ENCODE peak calls at places on chromosomes 13 and 19, in six cellular contexts. E is IMR-90, T is H1, B is neuronal stem cell, L is H9, P is trophoblast cell. Z is an unnamed sample.
A peak's percentile ranks its signal among the peaks of the same experiment; 100 is the strongest.

GRCh38 chr13:76016799-76017198 is 380.7 kb downstream of the LMO7 start:
- DNase-seq in E (peak; percentile 23), T (peak; percentile 73), B (peak; percentile 8), L (peak; percentile 55), P (peak; percentile 63), Z (no peak)

GRCh38 chr13:48333976-48334375 is 30.4 kb downstream of the RB1 start:
- DNase-seq in E (peak; percentile 36), T (no peak), B (no peak), L (no peak), P (no peak), Z (peak; percentile 21)

GRCh38 chr19:7427944-7428343 is 60.9 kb downstream of the PEX11G start:
- DNase-seq in E (peak; percentile 72), T (no peak), B (no peak), L (no peak), P (no peak), Z (peak; percentile 44)

GRCh38 chr19:40398417-40399056 is 8.6 kb upstream of the HIPK4 start:
- DNase-seq in E (no peak), T (peak; percentile 86), B (peak; percentile 58), L (peak; percentile 96), P (peak; percentile 81), Z (no peak)

GRCh38 chr13:82772802-82773201 is 1109.5 kb downstream of the SLITRK1 start:
- DNase-seq in E (peak; percentile 47), T (no peak), B (no peak), L (no peak), P (no peak), Z (no peak)

GRCh38 chr19:50909240-50910070 is 1.7 kb downstream of the KLK4 start:
- DNase-seq in E (no peak), T (peak; percentile 100), B (peak; percentile 94), L (peak; percentile 100), P (no peak), Z (no peak)

GRCh38 chr19:19250196-19250801 is 22.8 kb downstream of the TM6SF2 start:
- DNase-seq in E (no peak), T (no peak), B (no peak), L (no peak), P (no peak), Z (no peak)

GRCh38 chr13:59176775-59177174 is 987.0 kb downstream of the DIAPH3 start:
- DNase-seq in E (no peak), T (no peak), B (no peak), L (peak; percentile 30), P (no peak), Z (no peak)

GRCh38 chr19:5896365-5897076 is 7.1 kb downstream of the NDUFA11 start:
- DNase-seq in E (no peak), T (no peak), B (no peak), L (no peak), P (no peak), Z (no peak)

GRCh38 chr13:42233726-42234125 is 38.2 kb upstream of the AKAP11 start:
- DNase-seq in E (peak; percentile 31), T (no peak), B (no peak), L (no peak), P (no peak), Z (no peak)

GRCh38 chr19:20423381-20424207 is 142.0 kb downstream of the ZNF737 start:
- DNase-seq in E (peak; percentile 7), T (peak; percentile 61), B (peak; percentile 31), L (peak; percentile 34), P (peak; percentile 84), Z (peak; percentile 82)

GRCh38 chr13:25819856-25820530 is 231.8 kb downstream of the SHISA2 start:
- DNase-seq in E (no peak), T (no peak), B (no peak), L (no peak), P (no peak), Z (no peak)

GRCh38 chr19:52234406-52234805 is 35.0 kb upstream of the ZNF766 start:
- DNase-seq in E (no peak), T (no peak), B (no peak), L (no peak), P (no peak), Z (no peak)

GRCh38 chr19:3771033-3771905 is 759 bp downstream of the RAX2 start:
- DNase-seq in E (no peak), T (peak; percentile 60), B (no peak), L (peak; percentile 42), P (no peak), Z (no peak)

GRCh38 chr19:6498294-6499036 is 3.6 kb downstream of the TUBB4A start:
- DNase-seq in E (no peak), T (no peak), B (no peak), L (no peak), P (no peak), Z (no peak)

GRCh38 chr13:113734099-113734825 is 24.8 kb upstream of the TMEM255B start:
- DNase-seq in E (no peak), T (no peak), B (no peak), L (no peak), P (no peak), Z (no peak)

GRCh38 chr19:18173054-18173571 is 500 bp upstream of the IFI30 start:
- DNase-seq in E (no peak), T (no peak), B (no peak), L (no peak), P (peak; percentile 32), Z (peak; percentile 46)

GRCh38 chr13:20431080-20431479 is 94.6 kb downstream of the CRYL1 start:
- DNase-seq in E (no peak), T (no peak), B (no peak), L (no peak), P (no peak), Z (no peak)

GRCh38 chr13:77767413-77767812 is 69.9 kb downstream of the SLAIN1 start:
- DNase-seq in E (no peak), T (no peak), B (no peak), L (no peak), P (no peak), Z (no peak)

GRCh38 chr19:29549105-29550070 is 23.6 kb downstream of the VSTM2B start:
- DNase-seq in E (no peak), T (peak; percentile 33), B (no peak), L (peak; percentile 12), P (no peak), Z (no peak)

GRCh38 chr19:45451850-45452387 is 15.9 kb upstream of the FOSB start:
- DNase-seq in E (no peak), T (no peak), B (no peak), L (no peak), P (peak; percentile 69), Z (no peak)

GRCh38 chr13:50844181-50844875 is 836 bp upstream of the DLEU7 start:
- DNase-seq in E (no peak), T (no peak), B (no peak), L (no peak), P (no peak), Z (no peak)

GRCh38 chr13:22211876-22212275 is 541.0 kb downstream of the FGF9 start:
- DNase-seq in E (no peak), T (no peak), B (no peak), L (no peak), P (no peak), Z (no peak)

GRCh38 chr13:74306496-74306895 is 172.3 kb upstream of the KLF12 start:
- DNase-seq in E (peak; percentile 45), T (no peak), B (no peak), L (no peak), P (no peak), Z (peak; percentile 36)

GRCh38 chr19:32677657-32678056 is 2.0 kb downstream of the RGS9BP start:
- DNase-seq in E (no peak), T (no peak), B (peak; percentile 87), L (peak; percentile 50), P (no peak), Z (peak; percentile 23)

GRCh38 chr13:91836554-91836953 is 438.1 kb downstream of the GPC5 start:
- DNase-seq in E (no peak), T (no peak), B (no peak), L (no peak), P (no peak), Z (no peak)
- H4K91ac ChIP-seq in E (no peak overlapping the region), T (no peak overlapping the region), B (no peak overlapping the region), L (no peak overlapping the region), P (no peak overlapping the region), Z (no peak overlapping the region)

DNA sequence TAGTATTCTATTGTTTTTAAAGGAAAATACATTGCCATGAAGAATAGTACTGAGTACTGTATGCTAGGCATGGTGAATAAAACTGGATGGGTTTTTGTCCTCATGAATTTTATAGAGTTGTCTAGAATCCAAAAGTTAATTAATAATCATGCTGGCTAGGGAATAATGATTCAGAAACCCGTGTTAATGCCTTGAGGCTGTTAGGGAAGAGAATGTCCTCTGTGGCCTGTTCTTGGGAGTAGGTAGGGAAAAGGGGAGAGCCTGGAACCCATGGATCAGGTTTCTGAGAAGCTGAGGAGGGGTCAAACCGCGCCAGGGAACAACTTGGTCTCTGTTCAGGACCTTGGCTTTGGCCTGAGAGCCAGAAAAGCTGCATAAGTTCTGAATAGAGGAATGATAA is 1376.3 kb upstream of the SLC10A2 start:
- DNase-seq in E (no peak), T (no peak), B (no peak), L (no peak), P (no peak), Z (no peak)
- H2BK120ac ChIP-seq in E (no peak overlapping the region), T (no peak overlapping the region), B (no peak overlapping the region), L (no peak overlapping the region), P (no peak overlapping the region), Z (no peak overlapping the region)

GRCh38 chr19:13684021-13684420 is 80.3 kb upstream of the MRI1 start:
- DNase-seq in E (no peak), T (no peak), B (no peak), L (no peak), P (no peak), Z (no peak)
- H2AK5ac ChIP-seq in E (no peak overlapping the region), T (no peak overlapping the region), B (no peak overlapping the region), L (no peak overlapping the region), P (no peak overlapping the region), Z (no peak overlapping the region)

GRCh38 chr19:30857388-30857787 is 485.2 kb downstream of the ZNF536 start:
- DNase-seq in E (no peak), T (peak; percentile 43), B (no peak), L (peak; percentile 50), P (no peak), Z (no peak)
- H4K91ac ChIP-seq in E (no peak overlapping the region), T (no peak overlapping the region), B (no peak overlapping the region), L (no peak overlapping the region), P (no peak overlapping the region), Z (no peak overlapping the region)

GRCh38 chr13:106859505-106859904 is 291.6 kb upstream of the ARGLU1 start:
- DNase-seq in E (no peak), T (no peak), B (no peak), L (peak; percentile 41), P (peak; percentile 64), Z (no peak)
- H2BK120ac ChIP-seq in E (no peak overlapping the region), T (peak overlapping the region; percentile 98), B (no peak overlapping the region), L (no peak overlapping the region), P (no peak overlapping the region), Z (no peak overlapping the region)

Z was measured in mesenchymal stem cell.